ENCODE peak calls at places on chromosome 16, in six cellular contexts. F is NCI-H1105 treated with DMSO at 0.1 percent for 48 hours, J is fibroblast of villous mesenchyme, S is substantia nigra, X is IMR-90, C is Calu3. L is an unnamed sample.
A peak's percentile ranks its signal among the peaks of the same experiment; 100 is the strongest.

GRCh38 chr16:85142129-85142513 is 29.8 kb upstream of the CIBAR2 start:
- DNase-seq in J (no peak), C (no peak), X (no peak), F (no peak), S (no peak), L (no peak)

GRCh38 chr16:30691907-30692306 is 7.1 kb upstream of the SRCAP start:
- DNase-seq in S (no peak), X (no peak), J (no peak), F (no peak), C (no peak), L (no peak)

GRCh38 chr16:89307421-89307805 is 89.9 kb downstream of the ZNF778 start:
- DNase-seq in J (no peak), F (no peak), S (no peak), X (no peak), C (no peak), L (no peak)

GRCh38 chr16:4697867-4698291 is 4.5 kb downstream of the NUDT16L1 start:
- DNase-seq in J (no peak), S (no peak), X (no peak), C (no peak), F (no peak), L (no peak)

GRCh38 chr16:12589676-12590075 is 214.0 kb downstream of the CPPED1 start:
- DNase-seq in X (no peak), J (no peak), S (no peak), C (no peak), F (no peak), L (no peak)

GRCh38 chr16:46830417-46830901 is 521 bp downstream of the C16orf87 start:
- DNase-seq in S (no peak), J (no peak), X (no peak), C (no peak), F (no peak), L (peak; percentile 68)

GRCh38 chr16:65681406-65681805 is 559.5 kb upstream of the CDH11 start:
- DNase-seq in F (no peak), J (no peak), C (no peak), X (no peak), S (no peak), L (no peak)

GRCh38 chr16:424033-424622 is 1.3 kb upstream of the RAB11FIP3 start:
- DNase-seq in S (no peak), X (peak; percentile 94), C (no peak), J (peak; percentile 98), F (no peak), L (peak; percentile 33)

GRCh38 chr16:785563-786535 is 2.3 kb downstream of the RPUSD1 start:
- DNase-seq in S (no peak), F (no peak), C (peak; percentile 92), X (peak; percentile 37), J (peak; percentile 57), L (peak; percentile 84)

GRCh38 chr16:68444058-68444657 is 4.2 kb downstream of the SMPD3 start:
- DNase-seq in J (peak; percentile 53), C (peak; percentile 70), F (no peak), S (no peak), X (peak; percentile 21), L (peak; percentile 2)

GRCh38 chr16:84141143-84141670 is 3.8 kb downstream of the HSDL1 start:
- DNase-seq in F (no peak), S (no peak), J (no peak), X (no peak), C (peak; percentile 15), L (peak; percentile 22)

GRCh38 chr16:88431651-88432050 is 21.4 kb upstream of the ZFPM1 start:
- DNase-seq in S (no peak), F (no peak), J (no peak), X (no peak), C (no peak), L (no peak)

GRCh38 chr16:25109643-25110042 is 1.9 kb upstream of the LCMT1 start:
- DNase-seq in F (no peak), J (peak; percentile 97), X (peak; percentile 98), S (no peak), C (peak; percentile 67), L (peak; percentile 43)

GRCh38 chr16:1414532-1415265 is at the start of gene UNKL:
- DNase-seq in F (peak; percentile 14), X (peak; percentile 43), S (peak; percentile 12), J (peak; percentile 69), C (peak; percentile 76), L (peak; percentile 65)

GRCh38 chr16:73176577-73177013 is 128.7 kb upstream of the ZFHX3 start:
- DNase-seq in X (peak; percentile 94), C (peak; percentile 38), F (no peak), J (peak; percentile 86), S (no peak), L (peak; percentile 15)

GRCh38 chr16:50846511-50846910 is 104.6 kb downstream of the CYLD start:
- DNase-seq in X (no peak), C (no peak), F (no peak), J (no peak), S (no peak), L (no peak)